ENCODE peak calls at places on chromosomes 2 and 18, in four cellular contexts. E is K562, Z is HepG2, O is GM12878. C is an unnamed sample.

GRCh38 chr2:71460056-71460455 is 6.7 kb downstream of the DYSF start:
- DNase-seq in E (no peak), Z (no peak), O (no peak), C (no peak)

GRCh38 chr18:46360102-46360699 is 256.0 kb downstream of the HAUS1 start:
- DNase-seq in E (no peak), Z (no peak), O (no peak), C (peak)

GRCh38 chr18:48675912-48676311 is 137.1 kb downstream of the CTIF start:
- DNase-seq in Z (no peak), E (no peak), O (no peak), C (no peak)

GRCh38 chr2:105296017-105296611 is 33.4 kb downstream of the TGFBRAP1 start:
- DNase-seq in O (no peak), Z (no peak), E (no peak), C (no peak)

GRCh38 chr2:121211251-121211650 is 73.8 kb downstream of the TFCP2L1 start:
- DNase-seq in E (no peak), O (no peak), Z (no peak), C (no peak)

GRCh38 chr2:223554923-223555322 is 47.2 kb downstream of the SCG2 start:
- DNase-seq in Z (no peak), O (no peak), E (no peak), C (peak)

GRCh38 chr2:162103443-162104009 is 29.5 kb upstream of the DPP4 start:
- DNase-seq in E (no peak), Z (no peak), O (no peak), C (no peak)

GRCh38 chr2:177265834-177266817 is 1.6 kb upstream of the NFE2L2 start:
- DNase-seq in E (no peak), O (no peak), Z (peak), C (no peak)

GRCh38 chr2:80573167-80573566 is 268.6 kb upstream of the LRRTM1 start:
- DNase-seq in Z (no peak), E (no peak), O (no peak), C (no peak)

GRCh38 chr2:150425121-150425559 is 62.3 kb downstream of the RND3 start:
- DNase-seq in O (no peak), E (no peak), Z (no peak), C (peak)

GRCh38 chr18:67599277-67599676 is 82.8 kb upstream of the DSEL start:
- DNase-seq in E (no peak), O (no peak), Z (no peak), C (no peak)

GRCh38 chr18:13414542-13414941 is 196.0 kb downstream of the LDLRAD4 start:
- DNase-seq in O (no peak), Z (no peak), E (no peak), C (no peak)

GRCh38 chr2:7045601-7046590 is 128.7 kb downstream of the RNF144A start:
- DNase-seq in O (no peak), Z (no peak), E (no peak), C (no peak)

GRCh38 chr18:55739488-55739887 is 151.5 kb upstream of the TCF4 start:
- DNase-seq in E (no peak), Z (no peak), O (no peak), C (no peak)

GRCh38 chr2:74739129-74739528 is 85.1 kb downstream of the SEMA4F start:
- DNase-seq in E (no peak), O (no peak), Z (no peak), C (no peak)

GRCh38 chr2:172380436-172381274 is 46.7 kb upstream of the ITGA6 start:
- DNase-seq in O (no peak), E (no peak), Z (peak), C (peak)

GRCh38 chr2:112706170-112706664 is 14.6 kb upstream of the NT5DC4 start:
- DNase-seq in Z (no peak), E (peak), O (peak), C (no peak)

GRCh38 chr2:21317131-21317530 is 193.4 kb downstream of the TDRD15 start:
- DNase-seq in O (no peak), Z (peak), E (peak), C (peak)

GRCh38 chr2:43158259-43158880 is 68.0 kb downstream of the ZFP36L2 start:
- DNase-seq in E (no peak), O (no peak), Z (peak), C (no peak)

GRCh38 chr2:217954469-217954868 is 48.3 kb downstream of the TNS1 start:
- DNase-seq in O (no peak), E (no peak), Z (no peak), C (no peak)

GRCh38 chr18:74784791-74785190 is 187.1 kb downstream of the ZNF407 start:
- DNase-seq in O (no peak), Z (no peak), E (no peak), C (no peak)

GRCh38 chr2:121565389-121566250 is 34.9 kb downstream of the RNU4ATAC start:
- DNase-seq in Z (no peak), E (no peak), O (no peak), C (no peak)

GRCh38 chr2:202044777-202045176 is 11.1 kb downstream of the FZD7 start:
- DNase-seq in E (no peak), Z (no peak), O (no peak), C (no peak)

GRCh38 chr2:166419616-166419934 is 43.8 kb upstream of the SCN9A start:
- DNase-seq in E (no peak), Z (peak), O (no peak), C (peak)

GRCh38 chr2:240832816-240833497 is 12.9 kb upstream of the KIF1A start:
- DNase-seq in Z (no peak), E (no peak), O (no peak), C (no peak)

GRCh38 chr2:157413342-157414035 is 30.4 kb downstream of the CYTIP start:
- DNase-seq in Z (no peak), E (no peak), O (peak), C (no peak)

GRCh38 chr2:104745856-104746255 is 108.1 kb upstream of the POU3F3 start:
- DNase-seq in E (no peak), Z (no peak), O (no peak), C (no peak)

GRCh38 chr2:129491251-129491817 is 488.1 kb upstream of the RAB6C start:
- DNase-seq in O (no peak), Z (no peak), E (no peak), C (no peak)

GRCh38 chr2:128783193-128783671 is 464.6 kb upstream of the HS6ST1 start:
- DNase-seq in Z (no peak), E (no peak), O (no peak), C (no peak)

GRCh38 chr2:18829331-18829902 is 240.0 kb upstream of the NT5C1B start:
- DNase-seq in O (no peak), Z (peak), E (no peak), C (no peak)

GRCh38 chr2:41151746-41152145 is 699.9 kb upstream of the SLC8A1 start:
- DNase-seq in E (no peak), O (no peak), Z (no peak), C (no peak)

GRCh38 chr2:227606476-227606875 is 7.8 kb downstream of the SCYGR2 start:
- DNase-seq in O (no peak), E (no peak), Z (no peak), C (no peak)

GRCh38 chr2:23533014-23533730 is 148.2 kb downstream of the KLHL29 start:
- DNase-seq in E (no peak), O (no peak), Z (no peak), C (peak)

GRCh38 chr2:109545828-109546713 is 67.7 kb downstream of the SEPTIN10 start:
- DNase-seq in O (peak), Z (peak), E (peak), C (peak)
- TF ChIP-seq CREB1 in O (no peak), Z (no peak), E (no peak), C (no peak)

GRCh38 chr18:54338230-54338629 is 19.4 kb downstream of the STARD6 start:
- DNase-seq in Z (no peak), O (no peak), E (no peak), C (no peak)
- H3K27ac ChIP-seq in Z (no peak), O (no peak), E (no peak), C (no peak)

GRCh38 chr2:1563943-1564342 is 150.7 kb downstream of the TPO start:
- DNase-seq in E (no peak), Z (no peak), O (no peak), C (no peak)
- TF ChIP-seq JUNB in E (no peak), Z (no peak), O (no peak), C (no peak)

GRCh38 chr2:26922638-26923466 is 47.6 kb upstream of the MAPRE3 start:
- DNase-seq in O (no peak), E (peak), Z (peak), C (peak)
- TF ChIP-seq CREB1 in O (no peak), E (no peak), Z (no peak), C (no peak)

GRCh38 chr2:168239281-168239680 is 8.1 kb downstream of the STK39 start:
- DNase-seq in O (no peak), Z (no peak), E (no peak), C (no peak)

GRCh38 chr2:168241208-168241607 is 6.2 kb downstream of the STK39 start:
- DNase-seq in Z (no peak), E (no peak), O (no peak), C (peak)

GRCh38 chr2:168243061-168243460 is 4.3 kb downstream of the STK39 start:
- DNase-seq in Z (no peak), O (no peak), E (no peak), C (no peak)

GRCh38 chr2:168244318-168244717 is 3.1 kb downstream of the STK39 start:
- DNase-seq in O (no peak), E (no peak), Z (peak), C (no peak)

DNA sequence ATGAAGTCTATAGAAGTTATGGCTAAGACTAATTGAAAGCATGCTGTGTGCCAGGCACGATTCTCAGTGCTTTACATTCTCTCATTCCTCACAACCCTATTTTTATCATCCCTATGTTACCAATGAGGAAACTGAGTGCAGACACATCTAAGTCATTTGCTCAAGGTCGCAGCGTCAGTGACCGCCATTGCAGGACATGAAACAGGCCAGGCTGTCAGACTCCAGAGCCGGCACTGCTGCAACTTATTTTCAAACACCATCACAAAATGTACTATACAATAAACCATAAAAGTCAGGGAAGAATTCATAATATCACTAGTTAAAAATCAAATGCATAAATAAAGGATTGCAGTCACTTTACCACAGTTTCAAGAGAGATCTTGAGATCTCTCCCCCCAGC is 5.6 kb downstream of the STK39 start:
- DNase-seq in O (no peak), E (no peak), Z (no peak), C (no peak)
- H3K27ac ChIP-seq in O (no peak), E (no peak), Z (no peak), C (peak)

GRCh38 chr2:238285653-238286082 is 2.7 kb downstream of the PER2 start:
- DNase-seq in E (no peak), O (no peak), Z (peak), C (peak)
- TF ChIP-seq JUNB in E (no peak), O (no peak), Z (no peak), C (no peak)

GRCh38 chr2:69612197-69612596 is 31.3 kb downstream of the AAK1 start:
- DNase-seq in Z (no peak), E (no peak), O (no peak), C (no peak)

GRCh38 chr2:69604026-69604678 is 39.4 kb downstream of the AAK1 start:
- DNase-seq in Z (peak), E (no peak), O (no peak), C (no peak)

GRCh38 chr2:69605332-69605731 is 38.2 kb downstream of the AAK1 start:
- DNase-seq in Z (no peak), E (no peak), O (no peak), C (no peak)

GRCh38 chr2:69604844-69605243 is 38.7 kb downstream of the AAK1 start:
- DNase-seq in O (no peak), Z (no peak), E (no peak), C (no peak)

GRCh38 chr2:69608109-69608508 is 35.4 kb downstream of the AAK1 start:
- DNase-seq in E (no peak), Z (no peak), O (no peak), C (no peak)
- TF ChIP-seq CREB1 in E (no peak), Z (no peak), O (no peak), C (no peak)